ENCODE peak calls at places on chromosomes 1 and 21, in ten cellular contexts. B is GM12892, H is tibial nerve, X is HCT116, Q is heart left ventricle, N is H1, Y is stomach, P is A549, A is spleen, U is prostate gland. I is an unnamed sample.

GRCh38 chr1:154546264-154547043 is 12.0 kb downstream of the UBE2Q1 start:
- DNase-seq in B (peak), H (no peak), X (peak), Q (peak), N (peak), Y (peak), P (peak), A (no peak), U (no peak), I (no peak)

GRCh38 chr1:38029725-38030511 is 16.7 kb downstream of the POU3F1 start:
- DNase-seq in B (peak), H (no peak), X (no peak), Q (no peak), N (no peak), Y (no peak), P (no peak), A (no peak), U (no peak), I (no peak)

GRCh38 chr1:225709101-225709500 is 56.2 kb upstream of the ENAH start:
- DNase-seq in B (no peak), H (no peak), X (no peak), Q (no peak), N (no peak), Y (no peak), P (no peak), A (no peak), U (peak), I (no peak)

GRCh38 chr1:59670662-59671061 is 144.1 kb upstream of the HOOK1 start:
- DNase-seq in B (no peak), H (no peak), X (no peak), Q (no peak), N (no peak), Y (no peak), P (no peak), A (no peak), U (no peak), I (no peak)

GRCh38 chr1:231938651-231939050 is 312.1 kb downstream of the DISC1 start:
- DNase-seq in B (no peak), H (no peak), X (no peak), Q (no peak), N (no peak), Y (no peak), P (no peak), A (no peak), U (no peak), I (no peak)

GRCh38 chr1:194081444-194081843 is 895.0 kb upstream of the B3GALT2 start:
- DNase-seq in B (no peak), H (no peak), X (no peak), Q (no peak), N (no peak), Y (no peak), P (no peak), A (no peak), U (no peak), I (no peak)

GRCh38 chr21:29340228-29340627 is 41.5 kb downstream of the BACH1 start:
- DNase-seq in B (no peak), H (no peak), X (no peak), Q (no peak), N (no peak), Y (no peak), P (no peak), A (no peak), U (no peak), I (no peak)

GRCh38 chr1:153546371-153546770 is 765 bp upstream of the S100A4 start:
- DNase-seq in B (no peak), H (no peak), X (no peak), Q (no peak), N (no peak), Y (no peak), P (no peak), A (peak), U (no peak), I (no peak)

GRCh38 chr1:222071313-222071886 is 329.5 kb upstream of the DUSP10 start:
- DNase-seq in B (no peak), H (no peak), X (no peak), Q (no peak), N (no peak), Y (no peak), P (no peak), A (no peak), U (no peak), I (no peak)

GRCh38 chr1:51344602-51345299 is 14.4 kb upstream of the TTC39A start:
- DNase-seq in B (no peak), H (no peak), X (no peak), Q (no peak), N (no peak), Y (peak), P (no peak), A (no peak), U (peak), I (no peak)

GRCh38 chr21:43211085-43212071 is 42.6 kb downstream of the CRYAA start:
- DNase-seq in B (no peak), H (peak), X (peak), Q (peak), N (no peak), Y (peak), P (no peak), A (peak), U (peak), I (no peak)

GRCh38 chr1:223331301-223331700 is 32.7 kb downstream of the SUSD4 start:
- DNase-seq in B (no peak), H (no peak), X (no peak), Q (no peak), N (no peak), Y (no peak), P (no peak), A (no peak), U (no peak), I (no peak)

GRCh38 chr1:198253668-198254067 is 96.9 kb downstream of the NEK7 start:
- DNase-seq in B (peak), H (no peak), X (no peak), Q (no peak), N (no peak), Y (no peak), P (no peak), A (no peak), U (no peak), I (no peak)

GRCh38 chr21:24514081-24514733 is 1093.1 kb downstream of the MRPL39 start:
- DNase-seq in B (no peak), H (no peak), X (no peak), Q (no peak), N (no peak), Y (no peak), P (no peak), A (no peak), U (no peak), I (no peak)

GRCh38 chr1:60483471-60483870 is 409.9 kb upstream of the C1orf87 start:
- DNase-seq in B (no peak), H (no peak), X (no peak), Q (no peak), N (no peak), Y (no peak), P (no peak), A (no peak), U (no peak), I (no peak)

GRCh38 chr21:34630536-34631143 is 15.7 kb upstream of the RCAN1 start:
- DNase-seq in B (no peak), H (no peak), X (peak), Q (peak), N (no peak), Y (no peak), P (peak), A (no peak), U (peak), I (no peak)

GRCh38 chr1:39395357-39395831 is 96.0 kb upstream of the BMP8A start:
- DNase-seq in B (no peak), H (no peak), X (peak), Q (no peak), N (no peak), Y (no peak), P (peak), A (no peak), U (no peak), I (no peak)

GRCh38 chr1:87620807-87621206 is 292.1 kb downstream of the LMO4 start:
- DNase-seq in B (no peak), H (no peak), X (no peak), Q (no peak), N (no peak), Y (no peak), P (no peak), A (no peak), U (no peak), I (no peak)

DNA sequence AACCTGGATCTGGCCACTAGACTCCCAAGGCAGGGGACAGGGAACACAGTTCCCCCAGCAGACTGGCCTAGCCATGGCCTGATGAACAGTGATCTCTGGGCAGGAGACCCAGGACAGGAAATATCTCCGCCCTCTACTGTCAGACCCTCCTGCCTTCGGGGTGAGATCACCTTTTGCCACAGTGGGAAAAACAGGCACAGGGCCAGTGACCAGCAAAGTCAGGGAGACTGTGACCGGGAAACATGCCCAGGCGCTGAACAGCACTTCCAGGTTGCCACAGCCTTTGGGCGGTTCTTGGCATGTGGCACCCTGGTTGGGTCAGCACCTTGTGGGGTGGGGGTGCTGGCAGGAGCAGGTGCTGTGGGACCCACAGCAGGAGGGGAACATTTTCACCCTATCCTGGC is 8.9 kb upstream of the ZNF669 start:
- DNase-seq in B (no peak), H (no peak), X (no peak), Q (no peak), N (no peak), Y (peak), P (no peak), A (no peak), U (no peak), I (no peak)
- TF ChIP-seq POLR2A in B (no peak), H (no peak), X (no peak), Q (no peak), N (no peak), Y (no peak), P (no peak), A (no peak), U (no peak), I (no peak)

GRCh38 chr1:205631727-205632373 is at the start of gene ELK4:
- DNase-seq in B (peak), H (peak), X (peak), Q (peak), N (peak), Y (peak), P (peak), A (peak), U (peak), I (peak)

GRCh38 chr1:205630241-205630640 is 1.6 kb downstream of the ELK4 start:
- DNase-seq in B (no peak), H (no peak), X (no peak), Q (no peak), N (no peak), Y (no peak), P (no peak), A (no peak), U (no peak), I (no peak)

GRCh38 chr1:205630651-205631009 is 1.2 kb downstream of the ELK4 start:
- DNase-seq in B (no peak), H (no peak), X (no peak), Q (no peak), N (no peak), Y (no peak), P (no peak), A (no peak), U (no peak), I (no peak)

GRCh38 chr1:205632374-205633169 is 761 bp upstream of the ELK4 start:
- DNase-seq in B (no peak), H (no peak), X (peak), Q (no peak), N (no peak), Y (no peak), P (no peak), A (no peak), U (no peak), I (no peak)

DNA sequence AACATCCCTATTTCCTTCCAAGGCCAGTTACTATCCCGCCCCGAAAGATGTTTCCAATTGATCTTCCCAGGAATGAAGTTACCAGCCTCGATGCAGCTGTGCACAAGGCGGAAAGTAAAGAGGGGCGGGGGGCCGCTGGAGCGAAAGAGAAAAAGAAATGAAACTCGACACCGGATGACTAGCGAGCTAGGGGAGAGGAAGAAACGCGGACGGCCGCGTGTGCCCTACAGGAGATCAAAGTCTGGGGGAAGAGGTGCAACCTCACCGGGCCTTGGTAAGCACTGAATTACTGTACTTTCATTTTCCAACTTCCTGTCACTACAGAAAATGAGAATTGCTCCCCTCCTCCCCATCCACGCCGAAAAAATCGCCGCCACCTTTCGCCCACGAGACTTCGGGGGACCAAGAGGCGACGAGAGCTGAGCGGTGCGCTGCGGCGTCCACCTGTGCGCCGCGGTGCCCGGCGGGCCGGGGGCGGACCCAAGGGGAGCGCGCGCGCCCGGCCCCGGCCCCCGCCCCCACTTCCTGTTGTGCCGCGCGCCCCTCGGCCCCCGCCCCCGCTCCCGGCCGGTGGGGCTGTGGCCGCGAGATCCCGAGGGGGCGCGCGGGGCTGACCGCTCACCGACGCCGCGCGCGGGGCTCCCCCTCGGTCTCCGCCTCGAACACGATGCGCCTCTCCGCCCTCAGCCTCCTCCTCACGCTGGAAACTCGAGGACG is 643 bp downstream of the ELK4 start:
- DNase-seq in B (peak), H (peak), X (peak), Q (peak), N (peak), Y (peak), P (peak), A (peak), U (peak), I (peak)
- TF ChIP-seq POLR2A in B (peak), H (no peak), X (peak), Q (peak), N (peak), Y (no peak), P (peak), A (no peak), U (peak), I (no peak)

GRCh38 chr1:19643602-19644419 is at the start of gene NBL1:
- DNase-seq in B (peak), H (peak), X (no peak), Q (peak), N (no peak), Y (peak), P (peak), A (no peak), U (peak), I (no peak)

GRCh38 chr1:19644422-19644760 is 280 bp downstream of the NBL1 start:
- DNase-seq in B (peak), H (no peak), X (no peak), Q (no peak), N (no peak), Y (no peak), P (no peak), A (no peak), U (no peak), I (no peak)

GRCh38 chr1:19644761-19645543 is 841 bp downstream of the NBL1 start:
- DNase-seq in B (peak), H (no peak), X (no peak), Q (peak), N (no peak), Y (peak), P (no peak), A (no peak), U (peak), I (no peak)

GRCh38 chr1:19640363-19641316 is 3.5 kb upstream of the NBL1 start:
- DNase-seq in B (no peak), H (no peak), X (peak), Q (no peak), N (no peak), Y (peak), P (peak), A (no peak), U (no peak), I (no peak)

GRCh38 chr1:19643113-19643512 is 998 bp upstream of the NBL1 start:
- DNase-seq in B (no peak), H (no peak), X (peak), Q (no peak), N (no peak), Y (peak), P (peak), A (no peak), U (peak), I (no peak)
- TF ChIP-seq POLR2A in B (no peak), H (no peak), X (peak), Q (no peak), N (no peak), Y (no peak), P (peak), A (no peak), U (peak), I (no peak)

GRCh38 chr1:26291939-26292338 is 12.1 kb downstream of the SH3BGRL3 start:
- DNase-seq in B (no peak), H (no peak), X (no peak), Q (no peak), N (no peak), Y (no peak), P (no peak), A (peak), U (no peak), I (no peak)

GRCh38 chr1:26291433-26291832 is 11.5 kb downstream of the SH3BGRL3 start:
- DNase-seq in B (no peak), H (no peak), X (no peak), Q (no peak), N (no peak), Y (no peak), P (no peak), A (peak), U (no peak), I (no peak)

GRCh38 chr1:26296340-26297056 is 9.9 kb downstream of the UBXN11 start:
- DNase-seq in B (no peak), H (no peak), X (no peak), Q (no peak), N (no peak), Y (no peak), P (no peak), A (peak), U (no peak), I (no peak)

GRCh38 chr1:26295194-26296138 is 11.0 kb downstream of the UBXN11 start:
- DNase-seq in B (no peak), H (no peak), X (no peak), Q (no peak), N (no peak), Y (no peak), P (no peak), A (peak), U (no peak), I (no peak)

DNA sequence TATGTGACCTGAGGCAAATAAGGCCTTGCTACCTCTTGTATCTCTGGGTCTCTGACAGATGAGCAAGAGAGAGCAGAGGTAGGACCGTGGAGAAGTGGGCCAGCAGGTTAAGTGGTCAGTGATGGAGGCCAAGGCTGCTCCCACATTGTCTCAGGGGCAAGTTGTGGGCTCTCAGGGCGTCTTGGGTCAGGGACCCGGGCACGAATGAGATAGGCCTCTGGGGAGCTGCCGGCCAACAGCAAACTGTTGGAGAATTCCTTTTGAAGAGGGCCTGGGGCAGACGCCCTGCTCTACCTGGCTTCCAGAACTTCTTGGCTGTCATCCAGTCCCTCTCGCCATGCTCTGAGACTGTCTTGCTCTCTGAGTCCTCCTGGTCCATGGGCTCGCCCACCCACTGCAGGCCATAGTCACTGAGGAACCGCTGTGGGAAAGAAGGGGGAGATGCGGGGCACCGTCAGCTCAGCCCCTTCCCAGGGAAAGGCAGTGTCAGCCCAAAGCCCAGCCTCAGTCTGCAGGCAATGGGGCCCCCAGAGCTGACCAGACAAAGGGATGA is 12.4 kb downstream of the UBXN11 start:
- DNase-seq in B (no peak), H (no peak), X (no peak), Q (no peak), N (no peak), Y (no peak), P (no peak), A (peak), U (no peak), I (no peak)
- TF ChIP-seq POLR2A in B (no peak), H (no peak), X (no peak), Q (no peak), N (no peak), Y (no peak), P (no peak), A (no peak), U (no peak), I (no peak)

GRCh38 chr1:8010080-8010664 is 15.9 kb downstream of the ERRFI1 start:
- DNase-seq in B (no peak), H (no peak), X (no peak), Q (peak), N (no peak), Y (no peak), P (no peak), A (no peak), U (no peak), I (no peak)
- TF ChIP-seq POLR2A in B (no peak), H (no peak), X (no peak), Q (no peak), N (no peak), Y (no peak), P (no peak), A (no peak), U (no peak), I (no peak)

GRCh38 chr1:83996621-83997020 is 2.3 kb downstream of the TTLL7 start:
- DNase-seq in B (no peak), H (no peak), X (no peak), Q (no peak), N (no peak), Y (no peak), P (no peak), A (no peak), U (no peak), I (no peak)

GRCh38 chr1:83998205-83998598 is 730 bp downstream of the TTLL7 start:
- DNase-seq in B (no peak), H (no peak), X (no peak), Q (no peak), N (no peak), Y (no peak), P (no peak), A (no peak), U (no peak), I (no peak)

GRCh38 chr1:83999316-83999819 is 436 bp upstream of the TTLL7 start:
- DNase-seq in B (peak), H (peak), X (peak), Q (no peak), N (peak), Y (peak), P (peak), A (peak), U (peak), I (no peak)

GRCh38 chr1:84000196-84000885 is 1.4 kb upstream of the TTLL7 start:
- DNase-seq in B (no peak), H (no peak), X (no peak), Q (no peak), N (no peak), Y (no peak), P (no peak), A (no peak), U (no peak), I (no peak)

GRCh38 chr1:83998599-83999315 is at the start of gene TTLL7:
- DNase-seq in B (peak), H (peak), X (no peak), Q (peak), N (no peak), Y (peak), P (peak), A (peak), U (peak), I (peak)
- TF ChIP-seq POLR2A in B (no peak), H (no peak), X (no peak), Q (no peak), N (no peak), Y (no peak), P (peak), A (no peak), U (peak), I (no peak)

GRCh38 chr1:1128454-1129139 is 12.7 kb upstream of the C1orf159 start:
- DNase-seq in B (no peak), H (no peak), X (no peak), Q (no peak), N (no peak), Y (peak), P (no peak), A (peak), U (no peak), I (no peak)
- TF ChIP-seq POLR2A in B (no peak), H (no peak), X (no peak), Q (no peak), N (no peak), Y (no peak), P (no peak), A (no peak), U (no peak), I (no peak)